ENCODE peak calls at places on chromosomes 11 and 22, in four cellular contexts. F, M, O and E are unnamed samples.

GRCh38 chr11:117337061-117337460 is 9.4 kb downstream of the CEP164 start:
- DNase-seq in F (no peak), M (no peak), O (no peak), E (no peak)

GRCh38 chr11:76243157-76243556 is 36.9 kb upstream of the WNT11 start:
- DNase-seq in F (no peak), M (no peak), O (peak), E (no peak)

GRCh38 chr11:8273281-8273680 is 9.6 kb upstream of the LMO1 start:
- DNase-seq in F (no peak), M (no peak), O (no peak), E (no peak)

GRCh38 chr11:117593065-117593464 is 204.0 kb downstream of the DSCAML1 start:
- DNase-seq in F (no peak), M (no peak), O (no peak), E (no peak)

GRCh38 chr11:14626650-14627049 is 17.0 kb upstream of the PDE3B start:
- DNase-seq in F (no peak), M (no peak), O (no peak), E (no peak)

GRCh38 chr22:29587938-29588699 is 7.2 kb upstream of the NIPSNAP1 start:
- DNase-seq in F (peak), M (no peak), O (no peak), E (no peak)

GRCh38 chr22:29269230-29269604 is 1.1 kb downstream of the EWSR1 start:
- DNase-seq in F (no peak), M (no peak), O (no peak), E (no peak)

GRCh38 chr11:80929406-80929805 is 1488.6 kb upstream of the TENM4 start:
- DNase-seq in F (no peak), M (no peak), O (no peak), E (no peak)

GRCh38 chr22:46269564-46269963 is 1.8 kb downstream of the TTC38 start:
- DNase-seq in F (no peak), M (no peak), O (no peak), E (no peak)

GRCh38 chr11:118212131-118212725 is 12.6 kb downstream of the JAML start:
- DNase-seq in F (peak), M (no peak), O (no peak), E (no peak)

GRCh38 chr11:20238712-20239111 is 78.4 kb upstream of the DBX1 start:
- DNase-seq in F (no peak), M (no peak), O (no peak), E (no peak)

GRCh38 chr11:107561688-107562087 is 3.8 kb downstream of the ALKBH8 start:
- DNase-seq in F (no peak), M (no peak), O (no peak), E (no peak)

GRCh38 chr11:64089493-64089892 is 53.8 kb downstream of the FLRT1 start:
- DNase-seq in F (no peak), M (no peak), O (no peak), E (no peak)

GRCh38 chr22:21640810-21641209 is 1.3 kb upstream of the SDF2L1 start:
- DNase-seq in F (no peak), M (no peak), O (no peak), E (no peak)

GRCh38 chr11:75981546-75981945 is 166.5 kb downstream of the UVRAG start:
- DNase-seq in F (no peak), M (no peak), O (no peak), E (no peak)

DNA sequence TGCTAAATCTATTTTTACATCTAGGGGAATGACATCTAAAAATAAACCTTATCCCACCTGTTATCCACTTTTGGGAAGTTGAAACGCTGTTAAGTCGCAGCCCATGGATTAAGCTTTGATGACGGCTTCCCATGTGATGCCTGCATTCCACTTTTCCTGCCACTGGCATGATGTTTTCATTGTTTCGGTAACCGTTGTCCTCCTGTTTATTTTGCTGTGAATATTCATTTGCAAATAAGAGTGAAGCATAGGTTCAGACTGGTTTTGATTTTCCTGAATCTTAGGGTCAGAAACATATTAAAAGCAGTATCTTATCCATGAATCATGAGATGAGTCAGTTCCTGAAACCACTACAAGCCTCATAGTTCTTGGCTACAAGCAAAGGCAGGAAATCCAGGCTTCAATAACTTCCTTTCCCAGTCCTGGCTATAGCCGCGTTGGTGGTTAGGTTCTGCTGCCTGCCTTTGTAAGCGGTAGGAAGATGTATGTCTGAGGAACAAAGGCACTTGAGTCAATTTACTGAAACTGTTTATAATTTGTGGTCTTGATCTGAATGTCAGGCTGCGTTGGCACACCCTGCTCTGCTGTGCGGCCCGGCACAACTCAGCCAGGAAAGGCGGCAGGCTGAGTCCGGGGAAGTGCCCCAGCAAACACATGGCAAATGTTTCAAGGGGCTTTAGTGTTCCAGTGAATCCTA is 19.4 kb downstream of the TEAD1 start:
- DNase-seq in F (peak), M (no peak), O (no peak), E (no peak)
- TF ChIP-seq SUZ12 in F (no peak), M (no peak), O (no peak), E (no peak)

DNA sequence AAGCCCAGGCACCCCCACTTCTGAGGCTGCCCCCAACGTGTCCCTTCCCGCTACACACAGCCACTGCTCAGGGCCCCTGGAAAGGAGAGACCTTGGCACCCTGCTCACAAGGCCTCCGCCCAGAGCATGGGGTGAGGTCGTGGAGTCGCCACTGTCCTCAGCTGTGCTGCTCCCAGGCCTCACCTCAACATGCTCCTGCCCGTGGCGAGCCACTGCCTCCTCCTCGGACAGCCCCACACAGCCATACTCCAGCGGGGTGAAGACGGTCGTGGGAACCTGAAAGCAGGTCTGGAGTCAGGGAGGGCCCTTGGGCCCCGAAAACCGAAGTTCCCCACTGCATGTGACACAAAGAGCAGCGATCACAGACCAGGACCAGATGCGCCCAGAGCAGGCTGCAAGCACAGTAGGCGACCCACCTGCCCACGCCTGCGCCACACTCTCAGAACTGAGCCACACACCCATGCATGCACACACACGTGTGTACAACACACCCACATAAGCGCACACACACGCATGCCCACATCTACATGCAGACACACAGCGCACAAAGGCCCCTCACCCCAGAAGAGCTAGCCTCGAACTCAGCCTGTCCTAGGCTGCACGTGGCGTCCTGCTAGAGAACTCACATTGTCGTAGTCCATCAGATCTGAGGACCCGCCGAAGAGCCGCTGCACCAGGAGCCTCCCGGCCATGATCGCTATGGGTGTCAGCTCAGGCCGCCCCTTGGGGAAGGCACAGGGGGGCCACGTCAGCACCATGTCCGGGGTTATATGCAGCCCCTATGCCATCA is 25.5 kb upstream of the GNB1L start:
- DNase-seq in F (peak), M (no peak), O (peak), E (no peak)
- H3K9ac ChIP-seq in F (peak), M (no peak), O (peak), E (peak)

GRCh38 chr11:67680701-67681472 is 6.5 kb upstream of the ALDH3B2 start:
- DNase-seq in F (no peak), M (no peak), O (peak), E (no peak)
- TF ChIP-seq SUZ12 in F (no peak), M (no peak), O (no peak), E (no peak)

DNA sequence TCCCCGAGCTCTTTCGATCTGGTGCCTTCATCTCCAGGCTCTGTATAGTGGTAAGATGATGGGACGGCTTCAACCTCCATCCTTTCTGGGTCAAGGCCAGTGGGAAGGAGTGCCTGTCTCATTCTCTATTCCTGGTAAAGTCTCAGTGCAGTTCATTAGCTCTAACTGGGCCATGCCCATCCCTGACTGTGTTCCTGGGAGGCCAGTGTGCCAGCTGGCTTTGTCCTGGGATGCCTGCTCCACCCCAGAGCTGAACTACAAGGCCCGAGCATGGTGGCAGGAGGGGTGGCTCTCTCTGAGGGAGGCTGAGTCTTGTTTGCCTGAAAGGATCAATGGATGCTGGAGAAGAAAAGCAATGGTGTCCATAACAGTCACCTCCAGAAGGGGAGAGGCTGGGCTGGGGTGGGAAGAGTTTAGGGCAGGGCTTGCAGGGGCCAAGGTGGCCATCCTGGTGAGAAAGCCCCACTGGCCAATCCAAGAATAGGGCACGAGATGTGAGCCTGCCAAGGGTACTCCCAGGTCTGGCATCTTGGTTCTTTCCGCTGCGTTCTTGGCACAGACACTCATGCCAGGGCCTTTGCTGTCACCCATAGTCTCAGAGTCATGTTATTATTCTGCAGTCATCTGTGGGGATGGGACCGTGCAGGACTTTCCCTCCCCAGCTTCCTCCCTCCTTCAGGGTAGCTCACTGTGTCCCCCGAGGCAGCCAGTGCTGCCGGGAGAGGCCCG is 60.1 kb downstream of the PARVB start:
- DNase-seq in F (no peak), M (no peak), O (no peak), E (no peak)
- H3K9ac ChIP-seq in F (no peak), M (no peak), O (no peak), E (no peak)

GRCh38 chr22:36435516-36436415 is 45.7 kb downstream of the TXN2 start:
- DNase-seq in F (peak), M (peak), O (peak), E (no peak)
- TF ChIP-seq SUZ12 in F (no peak), M (no peak), O (no peak), E (no peak)

DNA sequence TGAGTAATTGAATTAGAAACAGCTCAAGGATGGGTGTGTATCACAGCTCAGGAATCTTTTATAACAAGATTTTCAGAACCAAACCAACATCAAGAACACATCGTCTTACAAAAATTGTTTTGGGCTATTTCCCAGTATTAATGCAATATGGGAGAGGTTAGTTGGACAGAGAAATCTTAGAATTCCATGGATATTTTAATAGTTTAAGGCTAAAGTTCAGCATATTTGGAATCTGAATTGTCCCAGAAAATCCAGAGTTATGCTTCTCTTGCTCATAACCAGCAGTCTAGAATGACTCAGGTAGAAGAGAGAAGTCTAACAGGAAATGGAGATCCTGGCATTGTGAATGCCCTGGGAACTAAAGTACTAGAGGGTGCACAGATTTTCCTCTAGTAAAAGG is 74.6 kb downstream of the ADM start:
- DNase-seq in F (no peak), M (no peak), O (no peak), E (no peak)
- H3K9ac ChIP-seq in F (no peak), M (no peak), O (no peak), E (no peak)

GRCh38 chr11:120974980-120975379 is 48.9 kb upstream of the TBCEL start:
- DNase-seq in F (no peak), M (no peak), O (no peak), E (no peak)

GRCh38 chr11:120978701-120979100 is 45.2 kb upstream of the TBCEL start:
- DNase-seq in F (no peak), M (no peak), O (no peak), E (no peak)

GRCh38 chr11:120974466-120974865 is 49.4 kb upstream of the TBCEL start:
- DNase-seq in F (no peak), M (no peak), O (no peak), E (no peak)

GRCh38 chr11:120973501-120973900 is 50.4 kb upstream of the TBCEL start:
- DNase-seq in F (no peak), M (no peak), O (no peak), E (no peak)

GRCh38 chr11:120977470-120977869 is 46.4 kb upstream of the TBCEL start:
- DNase-seq in F (no peak), M (no peak), O (no peak), E (no peak)
- TF ChIP-seq SUZ12 in F (no peak), M (no peak), O (no peak), E (no peak)

GRCh38 chr11:72643547-72643946 is 30.7 kb downstream of the PDE2A start:
- DNase-seq in F (no peak), M (no peak), O (no peak), E (no peak)
- H3K9ac ChIP-seq in F (no peak), M (no peak), O (no peak), E (no peak)

GRCh38 chr11:61609000-61609969 is 28.4 kb upstream of the SYT7 start:
- DNase-seq in F (peak), M (no peak), O (no peak), E (no peak)
- TF ChIP-seq SUZ12 in F (no peak), M (no peak), O (no peak), E (no peak)